ENCODE peak calls at places on chromosome 1, in seven cellular contexts. B, A, F, W, X, O and P are unnamed samples.

GRCh38 chr1:40783001-40783905 is at the start of gene KCNQ4:
- DNase-seq in B (no peak), A (no peak), F (peak; percentile 80), W (peak; percentile 80), X (no peak), O (peak; percentile 71), P (peak; percentile 71)

GRCh38 chr1:12078938-12079861 is 16.1 kb downstream of the TNFRSF8 start:
- DNase-seq in B (peak; percentile 47), A (peak; percentile 27), F (peak; percentile 74), W (peak; percentile 83), X (peak; percentile 82), O (peak; percentile 86), P (peak; percentile 22)

GRCh38 chr1:114892194-114892918 is 37.7 kb downstream of the SYCP1 start:
- DNase-seq in B (no peak), A (no peak), F (no peak), W (no peak), X (no peak), O (peak; percentile 55), P (no peak)

GRCh38 chr1:116448785-116449385 is 75.8 kb downstream of the ATP1A1 start:
- DNase-seq in B (peak; percentile 56), A (no peak), F (no peak), W (no peak), X (no peak), O (no peak), P (no peak)

GRCh38 chr1:25033828-25034451 is 103.9 kb upstream of the RUNX3 start:
- DNase-seq in B (no peak), A (no peak), F (no peak), W (no peak), X (no peak), O (no peak), P (no peak)

GRCh38 chr1:91569411-91570104 is 68.9 kb downstream of the CDC7 start:
- DNase-seq in B (no peak), A (peak; percentile 24), F (no peak), W (no peak), X (no peak), O (no peak), P (no peak)

GRCh38 chr1:170707959-170708666 is 44.2 kb downstream of the PRRX1 start:
- DNase-seq in B (peak; percentile 2), A (peak; percentile 98), F (no peak), W (no peak), X (no peak), O (no peak), P (no peak)

GRCh38 chr1:15682886-15683410 is 1.2 kb upstream of the PLEKHM2 start:
- DNase-seq in B (no peak), A (no peak), F (no peak), W (no peak), X (no peak), O (no peak), P (no peak)

GRCh38 chr1:27563407-27564263 is 40.3 kb downstream of the AHDC1 start:
- DNase-seq in B (peak; percentile 95), A (no peak), F (no peak), W (peak; percentile 78), X (no peak), O (no peak), P (no peak)

GRCh38 chr1:50930965-50931737 is 28.9 kb downstream of the FAF1 start:
- DNase-seq in B (no peak), A (no peak), F (no peak), W (no peak), X (no peak), O (no peak), P (no peak)

GRCh38 chr1:59139396-59139795 is 157.5 kb upstream of the FGGY start:
- DNase-seq in B (peak; percentile 6), A (peak; percentile 28), F (no peak), W (peak; percentile 44), X (no peak), O (no peak), P (no peak)
- TF ChIP-seq JUND in B (no peak), A (no peak), F (no peak), W (peak; percentile 63), X (no peak), O (no peak), P (no peak)

GRCh38 chr1:70442486-70442885 is 31.4 kb downstream of the CTH start:
- DNase-seq in B (no peak), A (no peak), F (no peak), W (no peak), X (no peak), O (no peak), P (no peak)

GRCh38 chr1:70441392-70442035 is 30.4 kb downstream of the CTH start:
- DNase-seq in B (no peak), A (no peak), F (no peak), W (no peak), X (no peak), O (no peak), P (no peak)

GRCh38 chr1:70436617-70437236 is 25.7 kb downstream of the CTH start:
- DNase-seq in B (no peak), A (no peak), F (no peak), W (no peak), X (no peak), O (no peak), P (no peak)

GRCh38 chr1:70440642-70441391 is 29.7 kb downstream of the CTH start:
- DNase-seq in B (no peak), A (no peak), F (no peak), W (no peak), X (no peak), O (no peak), P (no peak)

GRCh38 chr1:70438529-70438928 is 27.5 kb downstream of the CTH start:
- DNase-seq in B (no peak), A (no peak), F (no peak), W (no peak), X (no peak), O (no peak), P (no peak)
- TF ChIP-seq JUND in B (no peak), A (no peak), F (no peak), W (no peak), X (no peak), O (no peak), P (no peak)

GRCh38 chr1:112807117-112807516 is 92.0 kb upstream of the PPM1J start:
- DNase-seq in B (no peak), A (no peak), F (no peak), W (no peak), X (no peak), O (no peak), P (peak; percentile 30)

GRCh38 chr1:112808861-112809684 is 93.9 kb upstream of the PPM1J start:
- DNase-seq in B (peak; percentile 28), A (peak; percentile 40), F (peak; percentile 82), W (peak; percentile 88), X (no peak), O (peak; percentile 96), P (peak; percentile 55)

GRCh38 chr1:112806090-112806642 is 91.0 kb upstream of the PPM1J start:
- DNase-seq in B (peak; percentile 30), A (no peak), F (no peak), W (no peak), X (no peak), O (no peak), P (no peak)

GRCh38 chr1:112805155-112805853 is 90.2 kb upstream of the PPM1J start:
- DNase-seq in B (peak; percentile 6), A (no peak), F (no peak), W (no peak), X (no peak), O (no peak), P (no peak)

DNA sequence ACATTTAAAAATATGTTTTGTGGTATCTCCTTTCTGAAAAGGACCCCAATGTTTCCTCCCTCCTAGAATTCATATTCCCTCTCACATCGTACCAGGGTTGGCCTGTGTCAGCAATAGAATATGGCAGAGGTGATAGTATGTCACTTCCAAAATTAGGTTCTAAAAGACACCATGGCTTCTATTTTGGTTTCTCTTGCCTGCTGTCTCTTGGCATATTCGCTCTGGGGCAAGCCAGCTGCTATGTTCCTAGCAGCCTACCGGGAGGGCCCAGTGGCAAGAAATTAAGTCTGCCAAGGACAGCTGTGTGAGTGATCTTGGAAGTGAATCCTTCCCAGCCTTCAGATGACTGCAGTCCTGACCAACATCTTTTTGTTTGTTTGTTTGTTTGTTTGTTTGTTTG is 92.9 kb upstream of the PPM1J start:
- DNase-seq in B (no peak), A (no peak), F (no peak), W (no peak), X (no peak), O (no peak), P (no peak)
- TF ChIP-seq JUND in B (no peak), A (no peak), F (no peak), W (no peak), X (no peak), O (no peak), P (no peak)

GRCh38 chr1:232594018-232594502 is 35.9 kb downstream of the SIPA1L2 start:
- DNase-seq in B (no peak), A (no peak), F (no peak), W (no peak), X (no peak), O (no peak), P (no peak)
- TF ChIP-seq JUND in B (no peak), A (no peak), F (no peak), W (peak; percentile 4), X (no peak), O (no peak), P (no peak)

GRCh38 chr1:146007048-146007784 is 10.8 kb upstream of the TXNIP start:
- DNase-seq in B (peak; percentile 72), A (peak; percentile 66), F (peak; percentile 65), W (peak; percentile 76), X (peak; percentile 72), O (peak; percentile 56), P (peak; percentile 87)
- TF ChIP-seq JUND in B (no peak), A (no peak), F (no peak), W (peak; percentile 70), X (no peak), O (no peak), P (no peak)

DNA sequence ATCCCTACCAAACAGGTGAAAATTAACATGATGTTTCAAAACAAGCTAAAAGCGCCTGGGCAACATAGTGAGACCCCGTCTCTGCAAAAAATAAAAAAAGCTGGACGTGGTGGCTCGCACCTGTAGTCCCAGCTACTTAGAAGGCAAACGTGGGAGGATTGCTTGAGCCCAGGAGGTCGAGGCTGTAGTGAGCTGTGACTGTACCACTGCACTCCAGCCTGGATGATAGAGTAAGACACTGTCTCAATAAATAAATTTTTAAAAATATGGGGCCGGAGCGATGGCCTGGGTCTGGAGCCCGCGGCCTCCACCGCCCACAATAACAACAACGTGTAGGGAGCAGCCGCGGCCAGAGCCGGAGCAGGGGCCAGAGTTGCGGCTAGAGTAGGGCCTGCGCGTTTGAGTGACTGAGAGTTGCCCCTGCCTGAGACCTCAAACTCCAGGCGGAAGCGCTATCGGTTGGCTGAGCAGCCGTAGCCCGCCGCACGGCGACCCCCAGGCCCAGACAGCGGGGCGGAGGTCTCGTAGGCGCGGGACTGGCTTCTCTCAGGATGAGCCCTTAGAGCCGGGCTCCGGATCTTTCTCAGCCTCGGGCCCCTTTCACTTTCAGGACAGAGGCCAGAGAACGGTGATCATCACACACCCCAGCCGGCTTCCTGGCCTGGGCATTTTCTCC is 41.4 kb downstream of the ZMYM1 start:
- DNase-seq in B (peak; percentile 13), A (no peak), F (peak; percentile 11), W (no peak), X (no peak), O (peak; percentile 53), P (no peak)
- TF ChIP-seq JUND in B (no peak), A (no peak), F (no peak), W (no peak), X (no peak), O (no peak), P (no peak)